ENCODE peak calls at places on chromosomes 16 and 17, in six cellular contexts. G, T, F, R, I and S are unnamed samples.

GRCh38 chr16:2963074-2963610 is 933 bp upstream of the KREMEN2 start:
- DNase-seq in G (no peak), T (no peak), F (no peak), R (no peak), I (no peak), S (no peak)

GRCh38 chr17:19021622-19022083 is 17.1 kb upstream of the FAM83G start:
- DNase-seq in G (no peak), T (peak), F (no peak), R (peak), I (no peak), S (no peak)

GRCh38 chr17:57363998-57364645 is 107.8 kb downstream of the MSI2 start:
- DNase-seq in G (no peak), T (no peak), F (no peak), R (no peak), I (no peak), S (no peak)

GRCh38 chr16:88345943-88346560 is 36.7 kb upstream of the ZNF469 start:
- DNase-seq in G (no peak), T (no peak), F (no peak), R (no peak), I (no peak), S (no peak)

GRCh38 chr16:30585022-30585399 is 486 bp downstream of the ZNF785 start:
- DNase-seq in G (no peak), T (peak), F (peak), R (peak), I (no peak), S (peak)

GRCh38 chr16:53084141-53084541 is 29.4 kb downstream of the CHD9 start:
- DNase-seq in G (no peak), T (no peak), F (peak), R (no peak), I (no peak), S (no peak)

GRCh38 chr16:1438229-1439057 is 5.9 kb downstream of the CCDC154 start:
- DNase-seq in G (no peak), T (no peak), F (no peak), R (no peak), I (no peak), S (no peak)

GRCh38 chr17:78147315-78147998 is 1.3 kb downstream of the C17orf99 start:
- DNase-seq in G (no peak), T (no peak), F (no peak), R (peak), I (no peak), S (no peak)

GRCh38 chr17:44071772-44072171 is 1.2 kb downstream of the G6PC3 start:
- DNase-seq in G (no peak), T (no peak), F (peak), R (no peak), I (peak), S (no peak)

GRCh38 chr17:17386143-17386800 is 83.1 kb downstream of the NT5M start:
- DNase-seq in G (no peak), T (no peak), F (no peak), R (no peak), I (no peak), S (no peak)

GRCh38 chr17:44272321-44272951 is 4.5 kb upstream of the SLC4A1 start:
- DNase-seq in G (no peak), T (no peak), F (no peak), R (no peak), I (no peak), S (no peak)

GRCh38 chr17:62923515-62924150 is 42.4 kb upstream of the TANC2 start:
- DNase-seq in G (no peak), T (no peak), F (no peak), R (no peak), I (no peak), S (no peak)

GRCh38 chr16:58336332-58337089 is 41.7 kb upstream of the PRSS54 start:
- DNase-seq in G (peak), T (peak), F (peak), R (peak), I (peak), S (peak)

GRCh38 chr16:12837344-12837743 is 33.7 kb upstream of the CPPED1 start:
- DNase-seq in G (no peak), T (no peak), F (no peak), R (no peak), I (no peak), S (no peak)

GRCh38 chr16:4455081-4455480 is 19.3 kb downstream of the NMRAL1 start:
- DNase-seq in G (no peak), T (no peak), F (no peak), R (no peak), I (no peak), S (no peak)

GRCh38 chr16:15704545-15704987 is 54.5 kb downstream of the NDE1 start:
- DNase-seq in G (peak), T (peak), F (peak), R (peak), I (peak), S (peak)

GRCh38 chr17:77883213-77883650 is 75.3 kb upstream of the TNRC6C start:
- DNase-seq in G (no peak), T (no peak), F (no peak), R (no peak), I (no peak), S (no peak)

GRCh38 chr17:60699090-60699489 is 21.4 kb downstream of the BCAS3 start:
- DNase-seq in G (no peak), T (no peak), F (no peak), R (no peak), I (no peak), S (no peak)

GRCh38 chr17:43608313-43608712 is 53.4 kb downstream of the MEOX1 start:
- DNase-seq in G (no peak), T (no peak), F (no peak), R (peak), I (peak), S (peak)

GRCh38 chr17:15502315-15503112 is 35.1 kb upstream of the CDRT4 start:
- DNase-seq in G (peak), T (peak), F (peak), R (peak), I (peak), S (peak)

GRCh38 chr17:32882029-32882428 is 5.1 kb upstream of the MYO1D start:
- DNase-seq in G (no peak), T (no peak), F (no peak), R (no peak), I (no peak), S (no peak)

GRCh38 chr16:1597154-1597553 is 14.7 kb downstream of the IFT140 start:
- DNase-seq in G (no peak), T (no peak), F (no peak), R (no peak), I (no peak), S (no peak)

GRCh38 chr16:67547423-67548264 is 14.7 kb upstream of the CTCF start:
- DNase-seq in G (no peak), T (peak), F (no peak), R (peak), I (no peak), S (no peak)

GRCh38 chr17:17075037-17075755 is 32.9 kb downstream of the MPRIP start:
- DNase-seq in G (peak), T (no peak), F (no peak), R (no peak), I (peak), S (peak)

GRCh38 chr16:84629580-84629979 is 11.7 kb upstream of the COTL1 start:
- DNase-seq in G (no peak), T (no peak), F (no peak), R (no peak), I (no peak), S (no peak)

GRCh38 chr16:23842137-23842600 is 6.4 kb downstream of the PRKCB start:
- DNase-seq in G (no peak), T (no peak), F (no peak), R (peak), I (no peak), S (no peak)

GRCh38 chr17:71963791-71964190 is 157.0 kb upstream of the SOX9 start:
- DNase-seq in G (no peak), T (no peak), F (no peak), R (no peak), I (no peak), S (no peak)

GRCh38 chr17:71963341-71963740 is 157.5 kb upstream of the SOX9 start:
- DNase-seq in G (no peak), T (no peak), F (no peak), R (no peak), I (no peak), S (no peak)

GRCh38 chr17:71964559-71964958 is 156.3 kb upstream of the SOX9 start:
- DNase-seq in G (no peak), T (no peak), F (no peak), R (no peak), I (no peak), S (no peak)

GRCh38 chr17:71959129-71959528 is 161.7 kb upstream of the SOX9 start:
- DNase-seq in G (peak), T (no peak), F (peak), R (peak), I (peak), S (peak)
- TF ChIP-seq CTCF in G (peak), T (peak), F (peak), R (peak), I (peak), S (peak)

GRCh38 chr17:46876353-46876887 is 25.0 kb downstream of the WNT9B start:
- DNase-seq in G (no peak), T (peak), F (peak), R (peak), I (no peak), S (no peak)
- TF ChIP-seq CTCF in G (peak), T (peak), F (peak), R (peak), I (no peak), S (peak)

GRCh38 chr17:40443196-40443987 is at the start of gene IGFBP4:
- DNase-seq in G (peak), T (peak), F (peak), R (peak), I (peak), S (peak)
- TF ChIP-seq CTCF in G (peak), T (peak), F (no peak), R (peak), I (peak), S (no peak)

GRCh38 chr17:80034654-80034976 is 1.1 kb downstream of the TBC1D16 start:
- DNase-seq in G (peak), T (no peak), F (no peak), R (no peak), I (no peak), S (no peak)

GRCh38 chr17:80036715-80037477 is 454 bp downstream of the CCDC40 start:
- DNase-seq in G (no peak), T (peak), F (no peak), R (peak), I (no peak), S (no peak)

GRCh38 chr17:80035687-80035936 is at the start of gene TBC1D16:
- DNase-seq in G (no peak), T (no peak), F (no peak), R (no peak), I (no peak), S (no peak)

GRCh38 chr17:80034977-80035686 is 540 bp downstream of the TBC1D16 start:
- DNase-seq in G (peak), T (peak), F (peak), R (peak), I (peak), S (peak)

DNA sequence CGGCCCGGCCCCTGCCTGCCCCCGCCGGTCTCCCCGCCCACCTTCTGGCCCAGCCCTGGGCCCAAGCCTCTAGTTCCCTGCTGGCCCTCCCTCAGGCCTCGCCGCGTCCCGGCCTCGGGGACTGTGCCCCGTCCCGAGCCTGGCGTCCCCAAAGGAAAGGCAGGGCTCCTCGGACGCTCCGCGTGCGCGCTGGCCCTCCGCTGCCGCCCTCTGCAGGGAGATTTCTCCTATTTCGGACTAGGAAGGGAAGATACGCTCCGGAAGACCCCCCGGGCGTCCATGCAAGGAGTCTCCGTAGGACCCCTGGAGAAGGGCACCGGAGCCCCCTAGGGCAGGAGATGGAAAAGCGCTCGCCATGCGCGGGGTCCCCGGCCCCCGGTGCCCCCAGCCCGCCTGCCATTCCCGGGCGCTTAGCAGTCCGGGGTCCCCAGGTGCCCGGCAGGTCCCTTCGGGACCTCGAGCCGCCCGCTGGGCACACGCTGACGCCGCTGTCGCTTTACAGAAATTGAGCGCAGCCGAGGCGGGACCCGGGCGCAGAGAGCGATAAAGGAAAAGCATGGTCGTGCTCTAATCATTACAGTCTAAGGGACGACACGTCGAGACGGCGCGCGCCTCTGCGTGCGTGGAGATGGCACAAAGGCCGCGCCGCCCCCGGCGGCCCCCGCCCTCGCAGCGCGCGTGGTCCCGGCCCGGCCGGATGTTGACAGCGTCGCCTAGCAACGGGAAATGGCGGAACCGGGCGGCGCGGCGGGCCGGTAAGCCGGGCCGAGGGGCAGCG is at the start of gene CCDC40:
- DNase-seq in G (peak), T (peak), F (peak), R (peak), I (peak), S (peak)
- TF ChIP-seq CTCF in G (no peak), T (no peak), F (no peak), R (no peak), I (peak), S (peak)

GRCh38 chr16:75307506-75307905 is 56.1 kb upstream of the BCAR1 start:
- DNase-seq in G (no peak), T (no peak), F (no peak), R (no peak), I (no peak), S (no peak)

GRCh38 chr16:75304521-75305363 is 53.3 kb upstream of the BCAR1 start:
- DNase-seq in G (peak), T (no peak), F (peak), R (no peak), I (peak), S (peak)

GRCh38 chr16:75306102-75306762 is 54.8 kb upstream of the BCAR1 start:
- DNase-seq in G (no peak), T (no peak), F (peak), R (no peak), I (peak), S (no peak)

GRCh38 chr16:75308011-75308410 is 56.6 kb upstream of the BCAR1 start:
- DNase-seq in G (no peak), T (no peak), F (no peak), R (no peak), I (no peak), S (no peak)

GRCh38 chr16:75305364-75306101 is 54.1 kb upstream of the BCAR1 start:
- DNase-seq in G (peak), T (peak), F (peak), R (peak), I (peak), S (peak)
- TF ChIP-seq CTCF in G (no peak), T (no peak), F (no peak), R (no peak), I (no peak), S (peak)

DNA sequence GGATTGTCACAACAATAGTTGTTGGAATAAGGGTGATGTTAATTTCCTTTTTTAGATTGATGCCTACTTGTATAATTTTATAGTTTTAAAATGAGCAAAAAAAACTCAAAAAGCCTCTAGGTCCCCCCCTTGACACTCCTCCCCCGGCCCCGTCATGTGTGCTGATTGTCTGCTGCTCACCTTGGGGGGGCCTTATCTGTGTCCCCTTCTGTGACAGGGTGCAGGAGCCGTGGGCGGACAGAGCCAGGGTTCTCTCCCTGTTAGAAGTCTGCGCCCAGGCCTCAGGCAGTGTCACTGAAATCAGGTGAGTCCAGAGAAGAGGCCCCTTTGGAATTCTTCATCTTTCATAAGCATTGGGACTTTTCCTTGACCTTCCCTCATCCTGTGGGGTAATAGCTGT is 27.4 kb upstream of the CPNE2 start:
- DNase-seq in G (no peak), T (no peak), F (no peak), R (no peak), I (no peak), S (no peak)
- TF ChIP-seq CTCF in G (no peak), T (no peak), F (no peak), R (no peak), I (no peak), S (no peak)

GRCh38 chr17:76585649-76586593 is at the start of gene ST6GALNAC2:
- DNase-seq in G (no peak), T (peak), F (peak), R (peak), I (no peak), S (no peak)
- TF ChIP-seq CTCF in G (no peak), T (no peak), F (peak), R (peak), I (peak), S (no peak)

GRCh38 chr17:165939-166338 is 15.5 kb downstream of the DOC2B start:
- DNase-seq in G (no peak), T (no peak), F (no peak), R (no peak), I (no peak), S (no peak)

GRCh38 chr17:163514-164103 is 17.8 kb downstream of the DOC2B start:
- DNase-seq in G (no peak), T (no peak), F (peak), R (peak), I (no peak), S (peak)

GRCh38 chr17:162689-163088 is 18.8 kb downstream of the DOC2B start:
- DNase-seq in G (no peak), T (no peak), F (no peak), R (no peak), I (no peak), S (no peak)

GRCh38 chr17:161481-161880 is 20.0 kb downstream of the DOC2B start:
- DNase-seq in G (no peak), T (no peak), F (no peak), R (no peak), I (no peak), S (no peak)

GRCh38 chr17:164536-165235 is 16.8 kb downstream of the DOC2B start:
- DNase-seq in G (no peak), T (peak), F (peak), R (peak), I (peak), S (peak)
- TF ChIP-seq CTCF in G (peak), T (no peak), F (peak), R (peak), I (peak), S (peak)

GRCh38 chr16:8905795-8906591 is 23.8 kb downstream of the LITAFD start:
- DNase-seq in G (no peak), T (no peak), F (no peak), R (no peak), I (no peak), S (no peak)
- TF ChIP-seq CTCF in G (peak), T (peak), F (peak), R (peak), I (no peak), S (peak)